ENCODE peak calls at places on chromosomes 16 and 17, in four cellular contexts. Y is HepG2, L is HCT116, A is SK-N-SH. R is an unnamed sample.
A peak's percentile ranks its signal among the peaks of the same experiment; 100 is the strongest.

GRCh38 chr16:86597880-86598606 is 19.7 kb downstream of the FOXL1 start:
- DNase-seq in Y (no peak), L (no peak), A (no peak), R (no peak)

GRCh38 chr16:8639694-8640093 is 18.2 kb downstream of the METTL22 start:
- DNase-seq in Y (no peak), L (no peak), A (no peak), R (no peak)

GRCh38 chr16:75197522-75198134 is 9.3 kb downstream of the CTRB2 start:
- DNase-seq in Y (no peak), L (no peak), A (peak; percentile 41), R (no peak)

GRCh38 chr16:87499189-87499486 is 6.3 kb upstream of the ZCCHC14 start:
- DNase-seq in Y (no peak), L (no peak), A (no peak), R (no peak)

GRCh38 chr16:15607700-15608396 is 35.1 kb downstream of the MARF1 start:
- DNase-seq in Y (peak; percentile 67), L (no peak), A (no peak), R (no peak)

GRCh38 chr17:75611746-75612437 is 21.3 kb upstream of the SMIM5 start:
- DNase-seq in Y (no peak), L (no peak), A (no peak), R (no peak)

GRCh38 chr17:27496501-27496943 is 40.3 kb downstream of the KSR1 start:
- DNase-seq in Y (peak; percentile 87), L (no peak), A (no peak), R (peak; percentile 53)

GRCh38 chr17:79223953-79224352 is 149.3 kb downstream of the ENGASE start:
- DNase-seq in Y (no peak), L (no peak), A (no peak), R (no peak)

GRCh38 chr17:50470451-50470850 is 1.8 kb upstream of the CHAD start:
- DNase-seq in Y (no peak), L (no peak), A (no peak), R (no peak)

GRCh38 chr17:55661359-55661758 is 61.3 kb downstream of the TMEM100 start:
- DNase-seq in Y (no peak), L (no peak), A (peak; percentile 40), R (no peak)

GRCh38 chr16:2527784-2528100 is 3.5 kb downstream of the CEMP1 start:
- DNase-seq in Y (no peak), L (no peak), A (no peak), R (no peak)

GRCh38 chr17:574061-574460 is 140.6 kb downstream of the VPS53 start:
- DNase-seq in Y (no peak), L (no peak), A (no peak), R (no peak)

GRCh38 chr16:84047626-84048025 is 5.0 kb upstream of the SLC38A8 start:
- DNase-seq in Y (no peak), L (no peak), A (no peak), R (no peak)

GRCh38 chr17:82399601-82400101 is 18.5 kb upstream of the HEXD start:
- DNase-seq in Y (no peak), L (no peak), A (peak; percentile 88), R (no peak)

GRCh38 chr16:14564881-14565687 is 65.0 kb downstream of the PARN start:
- DNase-seq in Y (peak; percentile 34), L (no peak), A (no peak), R (no peak)

GRCh38 chr17:6701719-6702118 is 11.4 kb downstream of the SLC13A5 start:
- DNase-seq in Y (peak; percentile 61), L (peak; percentile 33), A (peak; percentile 73), R (peak; percentile 50)

GRCh38 chr16:31403590-31404352 is 10.6 kb downstream of the ITGAD start:
- DNase-seq in Y (no peak), L (no peak), A (no peak), R (no peak)

GRCh38 chr16:23580391-23580790 is 15.7 kb downstream of the NDUFAB1 start:
- DNase-seq in Y (no peak), L (no peak), A (no peak), R (no peak)

GRCh38 chr16:15650698-15651161 is 685 bp downstream of the NDE1 start:
- DNase-seq in Y (no peak), L (no peak), A (peak; percentile 51), R (no peak)

GRCh38 chr17:45284176-45285140 is 22.6 kb upstream of the SPATA32 start:
- DNase-seq in Y (no peak), L (no peak), A (no peak), R (no peak)

GRCh38 chr17:49990921-49991320 is 4.1 kb downstream of the DLX3 start:
- DNase-seq in Y (no peak), L (no peak), A (peak; percentile 24), R (no peak)

GRCh38 chr17:44389281-44389680 is at the start of gene ITGA2B:
- DNase-seq in Y (no peak), L (no peak), A (no peak), R (no peak)

GRCh38 chr16:58198739-58199411 is 969 bp upstream of the CSNK2A2 start:
- DNase-seq in Y (no peak), L (no peak), A (no peak), R (no peak)
- TF ChIP-seq MAX in Y (no peak), L (no peak), A (no peak), R (no peak)

GRCh38 chr16:354286-354881 is 1.9 kb upstream of the AXIN1 start:
- DNase-seq in Y (no peak), L (no peak), A (no peak), R (no peak)
- TF ChIP-seq MAX in Y (no peak), L (no peak), A (no peak), R (no peak)

GRCh38 chr17:48843172-48843900 is 12.5 kb downstream of the CALCOCO2 start:
- DNase-seq in Y (no peak), L (no peak), A (no peak), R (no peak)
- TF ChIP-seq MAX in Y (no peak), L (no peak), A (no peak), R (no peak)

GRCh38 chr16:82639666-82640336 is 13.0 kb downstream of the CDH13 start:
- DNase-seq in Y (peak; percentile 46), L (peak; percentile 42), A (peak; percentile 68), R (peak; percentile 55)
- TF ChIP-seq MAX in Y (no peak), L (no peak), A (peak; percentile 34), R (no peak)

R was measured in A549.